ENCODE peak calls at places on chromosome 20, in four cellular contexts. V is psoas muscle, E is heart right ventricle, H is GM23248. F is an unnamed sample.

GRCh38 chr20:58942549-58942948 is 38.5 kb upstream of the NELFCD start:
- DNase-seq in V (no peak), H (no peak), E (no peak), F (no peak)

GRCh38 chr20:54794874-54795273 is 319.5 kb downstream of the DOK5 start:
- DNase-seq in E (no peak), V (no peak), H (no peak), F (no peak)

GRCh38 chr20:48937674-48938073 is 16.2 kb downstream of the ARFGEF2 start:
- DNase-seq in V (no peak), E (no peak), H (no peak), F (no peak)

GRCh38 chr20:59149678-59150504 is 13.7 kb upstream of the ZNF831 start:
- DNase-seq in V (peak), H (no peak), E (peak), F (no peak)

GRCh38 chr20:43507150-43508080 is at the start of gene L3MBTL1:
- DNase-seq in E (no peak), V (peak), H (peak), F (no peak)

GRCh38 chr20:8161262-8162071 is 29.4 kb downstream of the PLCB1 start:
- DNase-seq in V (no peak), E (peak), H (peak), F (no peak)

GRCh38 chr20:12057778-12058177 is 140.1 kb downstream of the BTBD3 start:
- DNase-seq in H (no peak), E (no peak), V (no peak), F (no peak)

GRCh38 chr20:58854638-58855471 is 2.3 kb downstream of the GNAS start:
- DNase-seq in H (peak), V (no peak), E (no peak), F (no peak)

GRCh38 chr20:44646023-44646640 is 5.4 kb downstream of the ADA start:
- DNase-seq in V (no peak), H (no peak), E (no peak), F (no peak)

GRCh38 chr20:44644384-44645131 is 6.9 kb downstream of the ADA start:
- DNase-seq in H (no peak), E (no peak), V (no peak), F (no peak)

GRCh38 chr20:44648579-44648978 is 2.9 kb downstream of the ADA start:
- DNase-seq in V (no peak), E (no peak), H (no peak), F (no peak)

GRCh38 chr20:44648068-44648467 is 3.4 kb downstream of the ADA start:
- DNase-seq in E (no peak), H (no peak), V (no peak), F (no peak)

GRCh38 chr20:44646641-44647274 is 4.7 kb downstream of the ADA start:
- DNase-seq in H (peak), V (no peak), E (no peak), F (no peak)
- H3K4me3 ChIP-seq in H (no peak), V (no peak), E (no peak), F (no peak)

GRCh38 chr20:53738945-53739798 is 145.5 kb upstream of the ZNF217 start:
- DNase-seq in H (peak), E (no peak), V (no peak), F (no peak)
- H3K4me3 ChIP-seq in H (peak), E (no peak), V (peak), F (no peak)

DNA sequence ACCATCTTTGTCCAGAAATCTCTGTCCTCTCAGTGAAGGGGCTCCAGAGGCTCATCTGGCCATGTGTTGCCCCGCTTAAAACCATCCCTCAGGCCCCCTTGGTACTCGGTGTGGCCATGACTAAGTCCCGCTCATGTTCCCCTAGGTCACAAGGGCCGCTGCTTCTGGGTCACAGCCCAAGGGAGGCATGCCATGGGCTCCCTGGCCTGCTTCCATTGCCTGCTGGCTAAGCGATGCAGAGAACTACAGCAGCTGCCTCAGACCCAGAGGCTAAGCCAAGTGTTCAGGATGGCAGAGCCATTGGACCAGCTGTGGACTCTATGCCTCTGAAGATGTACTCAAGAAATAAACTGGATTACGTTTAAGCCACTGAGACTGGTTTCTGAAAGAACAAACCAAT is 95.5 kb downstream of the ZFP64 start:
- DNase-seq in E (no peak), H (no peak), V (no peak), F (no peak)
- H3K4me3 ChIP-seq in E (no peak), H (no peak), V (no peak), F (no peak)

DNA sequence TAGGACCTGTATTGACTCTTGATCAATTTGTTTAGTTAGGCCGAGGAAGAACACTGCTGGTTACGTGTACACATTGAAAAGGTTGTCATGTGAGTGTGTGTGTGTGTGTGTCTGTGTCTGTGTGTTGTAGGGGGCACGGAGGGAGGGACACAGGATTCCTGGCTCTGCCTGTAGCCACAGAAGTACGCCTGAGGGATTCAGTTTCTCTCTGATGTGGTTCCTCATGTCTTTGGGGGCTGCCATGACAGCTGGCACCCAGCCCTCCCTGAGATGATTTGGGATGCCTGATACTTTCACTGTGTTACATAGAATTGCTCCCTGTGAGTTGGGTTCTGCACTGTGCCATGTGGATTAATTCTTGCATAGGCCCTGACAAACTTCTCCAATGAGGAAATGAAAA is 428.5 kb upstream of the CHD6 start:
- DNase-seq in E (no peak), H (no peak), V (no peak), F (no peak)
- H3K4me3 ChIP-seq in E (no peak), H (no peak), V (no peak), F (no peak)

GRCh38 chr20:13874269-13875158 is 89.7 kb downstream of the NDUFAF5 start:
- DNase-seq in V (no peak), H (no peak), E (no peak), F (no peak)
- H3K4me3 ChIP-seq in V (no peak), H (no peak), E (no peak), F (no peak)

GRCh38 chr20:22619806-22620205 is 35.4 kb upstream of the FOXA2 start:
- DNase-seq in V (no peak), H (no peak), E (no peak), F (no peak)
- H3K4me3 ChIP-seq in V (no peak), H (no peak), E (no peak), F (no peak)

DNA sequence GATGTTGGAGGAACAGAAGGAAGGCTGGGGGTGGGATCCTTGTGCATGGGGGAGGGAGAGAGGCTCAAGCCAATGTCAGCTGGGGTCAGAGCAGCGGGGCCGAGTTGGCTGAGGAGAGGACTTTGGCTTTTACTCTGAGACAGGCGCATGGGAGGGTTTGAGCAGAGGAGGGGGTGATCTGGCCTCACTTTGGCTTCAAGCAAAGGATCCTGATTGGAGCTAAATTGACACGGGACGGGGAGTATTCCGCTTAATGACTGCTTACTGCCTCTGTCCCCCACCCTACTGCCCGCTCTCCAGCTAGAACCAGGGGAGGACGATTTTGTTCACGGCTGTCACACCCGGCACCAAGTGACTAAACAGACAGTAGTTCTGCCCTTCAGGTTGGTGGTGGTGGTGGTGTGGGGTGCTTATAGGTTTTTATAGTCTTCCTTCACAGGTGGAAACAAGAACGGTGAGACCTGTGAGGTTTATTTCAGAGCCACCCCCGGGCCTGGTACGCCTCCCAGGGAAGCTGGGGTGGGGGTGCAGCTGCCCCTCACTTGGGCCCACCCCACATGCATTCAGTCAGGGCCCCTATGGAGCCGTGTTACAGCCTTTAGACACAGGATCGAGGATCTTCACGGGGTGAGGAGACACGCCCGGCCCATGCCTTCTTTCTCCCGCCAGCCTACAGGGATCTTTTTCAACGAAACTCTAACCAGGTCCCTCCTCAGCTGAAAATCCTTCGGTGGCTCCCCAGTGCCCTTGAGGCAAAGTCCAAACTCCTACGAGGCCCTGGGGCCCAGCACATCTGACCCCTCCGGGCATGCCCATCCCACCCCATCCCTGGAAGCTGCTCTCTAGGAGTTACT is 1.3 kb upstream of the SNAI1 start:
- DNase-seq in E (no peak), H (no peak), V (no peak), F (no peak)
- H3K4me3 ChIP-seq in E (no peak), H (no peak), V (no peak), F (no peak)

GRCh38 chr20:2688041-2688591 is 4.5 kb upstream of the EBF4 start:
- DNase-seq in H (peak), V (peak), E (peak), F (no peak)
- H3K4me3 ChIP-seq in H (no peak), V (no peak), E (no peak), F (no peak)

DNA sequence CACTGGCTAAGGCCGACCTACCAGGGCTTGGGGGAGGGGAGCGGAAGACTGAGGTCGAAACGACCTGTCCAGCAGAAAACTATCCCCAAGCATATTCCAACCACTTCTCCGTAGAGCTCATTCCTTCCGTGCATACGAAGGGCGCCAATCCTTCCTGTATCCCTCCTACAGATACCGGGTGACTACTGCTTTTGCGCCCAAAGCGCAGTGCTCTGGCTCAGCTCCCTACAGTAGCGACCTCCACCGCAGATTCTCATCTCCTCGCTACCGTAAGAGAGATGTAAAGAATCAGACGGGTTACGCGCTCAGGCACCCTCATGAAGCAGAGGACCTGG is 666 bp upstream of the NNAT start:
- DNase-seq in E (no peak), V (no peak), H (no peak), F (no peak)
- H3K4me3 ChIP-seq in E (no peak), V (peak), H (no peak), F (peak)

GRCh38 chr20:21396921-21397340 is 395 bp downstream of the NKX2-4 start:
- DNase-seq in V (peak), H (peak), E (no peak), F (no peak)
- H3K4me3 ChIP-seq in V (peak), H (no peak), E (no peak), F (no peak)

F was measured in astrocyte of the cerebellum.